ENCODE peak calls at places on chromosomes 6 and 20, in four cellular contexts. Q is PC-9, B is neuronal stem cell, T is K562. W is an unnamed sample. For H3K9me3, the result is how much of the 10 kb centered on the place peaks cover.

GRCh38 chr6:164838068-164838615 is 471.3 kb downstream of the C6orf118 start:
- DNase-seq in T (no peak), B (no peak), Q (no peak), W (no peak)

GRCh38 chr6:14501240-14501639 is 383.7 kb downstream of the CD83 start:
- DNase-seq in Q (no peak), B (peak), T (no peak), W (peak)

GRCh38 chr6:32087574-32088486 is 21.3 kb downstream of the TNXB start:
- DNase-seq in T (peak), B (peak), Q (peak), W (peak)

GRCh38 chr6:56963043-56963442 is 8.1 kb downstream of the BEND6 start:
- DNase-seq in Q (no peak), B (no peak), T (no peak), W (no peak)

GRCh38 chr6:24775520-24776058 is 852 bp downstream of the GMNN start:
- DNase-seq in T (no peak), Q (peak), B (no peak), W (peak)

GRCh38 chr6:69835414-69836179 is 30.8 kb upstream of the COL19A1 start:
- DNase-seq in T (no peak), Q (peak), B (peak), W (peak)

GRCh38 chr20:58864346-58864745 is 11.8 kb downstream of the GNAS start:
- DNase-seq in Q (no peak), T (no peak), B (no peak), W (no peak)

GRCh38 chr6:87118054-87118453 is 23.1 kb upstream of the CGA start:
- DNase-seq in Q (peak), T (no peak), B (no peak), W (no peak)

GRCh38 chr20:40571625-40572024 is 117.4 kb downstream of the MAFB start:
- DNase-seq in T (no peak), B (no peak), Q (no peak), W (no peak)

GRCh38 chr6:2893276-2893675 is 9.8 kb downstream of the SERPINB9 start:
- DNase-seq in T (no peak), Q (no peak), B (no peak), W (no peak)
- H3K4me3 ChIP-seq in T (no peak), Q (no peak), B (no peak), W (no peak)

DNA sequence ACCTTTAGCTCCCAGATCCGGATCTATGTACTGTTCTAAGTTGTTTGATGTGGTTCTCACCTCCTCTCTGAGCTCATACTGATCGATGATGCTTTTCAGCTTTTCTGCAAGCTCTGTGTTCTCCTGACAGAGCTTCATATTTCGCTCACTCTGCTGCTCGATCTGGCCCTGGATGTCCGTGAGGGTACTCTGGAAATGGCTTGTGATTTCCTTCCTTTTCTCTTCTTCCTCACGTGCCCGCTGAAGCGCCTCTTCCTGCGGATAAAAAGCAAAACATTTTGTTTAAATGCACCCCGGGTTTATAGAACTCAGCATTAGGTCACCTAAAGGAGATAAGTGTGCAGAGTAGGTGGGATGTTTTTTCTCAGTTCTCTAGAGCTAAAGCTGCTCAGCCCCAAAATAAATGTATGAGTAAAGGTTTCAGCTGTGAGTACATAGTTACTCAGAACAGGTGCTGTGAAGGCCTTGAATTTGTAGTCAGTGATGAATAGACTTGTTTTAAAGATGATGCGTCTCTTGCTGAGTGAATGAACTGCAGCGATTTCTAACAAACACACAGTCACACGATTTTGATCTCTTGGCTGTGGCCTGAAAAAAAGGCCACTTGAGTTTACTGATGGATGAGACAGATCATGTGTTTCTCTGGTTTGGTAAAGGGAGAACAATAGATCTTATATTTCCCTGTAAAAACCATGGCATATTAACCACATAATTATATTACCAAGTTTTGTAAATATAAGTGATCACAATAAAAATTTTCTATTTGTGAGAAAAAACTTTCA is 29.1 kb downstream of the TXLNB start:
- DNase-seq in Q (no peak), B (no peak), T (no peak), W (no peak)
- H2AFZ ChIP-seq in Q (peak), B (peak), T (no peak), W (no peak)

GRCh38 chr20:60507087-60507684 is 549.0 kb downstream of the CDH26 start:
- DNase-seq in B (no peak), Q (no peak), T (no peak), W (no peak)

GRCh38 chr20:60516442-60516841 is 558.2 kb downstream of the CDH26 start:
- DNase-seq in T (no peak), B (no peak), Q (no peak), W (no peak)

GRCh38 chr20:60510356-60510755 is 552.1 kb downstream of the CDH26 start:
- DNase-seq in Q (no peak), B (no peak), T (no peak), W (no peak)

GRCh38 chr20:60512436-60512835 is 554.2 kb downstream of the CDH26 start:
- DNase-seq in T (no peak), B (peak), Q (no peak), W (no peak)
- H3K9me3 ChIP-seq in T (under half), B (under half), Q (under half), W (under half)

DNA sequence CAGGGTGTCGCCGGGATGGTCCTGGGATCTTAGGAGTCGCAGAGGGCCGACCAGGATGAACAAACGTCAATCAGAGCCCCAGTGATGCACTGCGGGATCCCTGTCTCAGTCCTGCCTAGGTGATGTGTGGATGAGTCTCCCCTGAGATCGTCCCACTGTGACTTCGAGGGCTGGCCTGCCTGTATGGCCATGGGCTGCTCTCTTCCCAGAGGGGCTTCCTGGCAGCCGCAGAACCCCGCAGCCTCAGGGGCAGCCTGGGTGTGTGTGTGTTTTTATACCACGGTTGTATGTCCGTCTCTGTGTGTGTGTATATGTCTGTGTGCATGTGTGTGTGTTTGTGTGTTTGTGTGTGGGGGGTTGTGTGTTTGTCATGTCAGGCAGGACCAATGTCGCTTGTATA is 111.6 kb downstream of the MYLK4 start:
- DNase-seq in Q (no peak), T (no peak), B (no peak), W (no peak)
- H3K4me3 ChIP-seq in Q (no peak), T (no peak), B (no peak), W (no peak)

DNA sequence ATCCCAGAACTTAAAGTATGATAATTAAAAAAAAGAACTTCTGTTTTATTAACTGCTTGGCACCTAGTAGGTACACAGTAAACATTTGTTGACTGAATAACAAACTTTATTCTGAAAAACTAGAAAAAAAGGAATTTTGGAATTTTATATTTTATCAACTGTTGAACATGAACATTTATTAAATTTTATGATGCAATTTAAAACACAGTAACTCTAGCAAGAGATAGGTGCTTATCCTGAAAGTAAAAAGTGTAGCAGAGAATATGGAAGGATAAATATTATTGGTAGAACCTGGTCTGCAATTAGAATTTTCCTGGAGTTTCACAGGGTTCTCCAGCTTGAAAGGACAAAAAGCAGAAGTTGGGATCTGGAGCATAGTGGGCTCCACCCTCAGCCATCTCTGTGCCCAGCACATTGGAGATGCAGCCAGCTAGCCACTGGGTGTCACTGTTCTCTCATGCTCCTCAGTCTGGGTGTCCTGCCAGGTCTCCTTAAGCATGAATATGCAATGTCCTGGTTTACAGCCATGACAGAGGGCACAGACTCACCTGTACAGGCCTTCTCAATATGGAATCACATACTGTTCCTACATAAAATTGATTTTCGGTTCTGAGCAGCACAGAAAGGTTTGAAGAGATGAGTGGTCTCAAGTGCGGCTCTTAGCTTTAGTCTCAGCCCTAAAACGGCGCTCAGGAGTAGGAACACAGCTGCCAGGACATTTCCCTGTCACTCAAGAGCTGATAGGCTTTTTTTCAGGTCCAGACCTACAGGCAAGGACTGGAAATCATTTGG is 31.7 kb upstream of the IL20RA start:
- DNase-seq in Q (peak), T (peak), B (peak), W (peak)
- H2AFZ ChIP-seq in Q (no peak), T (no peak), B (no peak), W (no peak)

DNA sequence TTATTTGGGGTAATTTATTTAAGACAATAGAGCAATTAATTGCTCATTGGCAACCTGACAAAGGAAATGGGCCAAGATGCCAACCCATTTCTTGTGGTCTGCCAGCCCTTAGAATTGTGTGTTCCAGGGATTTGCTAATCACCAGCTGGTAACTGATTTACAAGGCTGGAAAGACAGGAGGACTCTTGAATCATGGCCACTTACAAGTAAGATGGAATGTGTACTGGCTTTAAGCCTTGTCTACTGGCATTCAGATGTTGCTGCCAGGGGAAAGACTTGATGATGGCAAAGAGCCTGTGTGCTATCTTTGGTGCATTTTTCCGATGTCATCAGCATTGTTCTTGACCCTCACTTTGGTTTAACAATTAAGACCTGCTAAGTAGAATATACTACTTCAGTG is 91.0 kb downstream of the BCKDHB start:
- DNase-seq in T (no peak), Q (no peak), B (no peak), W (no peak)
- H3K9me3 ChIP-seq in T (under half), Q (under half), B (under half), W (under half)

DNA sequence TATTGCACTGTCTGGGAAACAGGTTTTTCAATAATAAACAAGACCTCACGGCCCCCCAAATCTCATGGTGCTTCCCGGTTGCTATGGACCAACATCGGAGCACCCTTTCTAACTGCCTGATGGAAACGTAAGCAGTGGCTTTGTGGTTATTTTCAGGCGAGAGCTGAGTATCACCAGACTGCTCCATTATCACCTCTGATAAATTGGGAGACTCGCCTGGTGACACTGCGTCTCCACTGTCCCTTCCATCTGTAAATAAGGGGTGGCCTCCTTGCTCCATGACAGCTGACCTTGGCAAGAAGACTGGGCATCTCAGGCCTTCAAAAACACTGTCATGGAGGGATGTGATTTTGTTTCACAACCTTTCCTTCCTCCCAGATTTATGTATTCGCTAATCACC is 17.8 kb upstream of the CDH4 start:
- DNase-seq in T (no peak), B (no peak), Q (no peak), W (no peak)
- H3K4me3 ChIP-seq in T (no peak), B (no peak), Q (no peak), W (no peak)

W was measured in hepatocyte.